ENCODE peak calls at places on chromosome 20, in ten cellular contexts. J, Q, D, Y, R, W, X, L, B and T are unnamed samples.

GRCh38 chr20:3857405-3857804 is 10.8 kb downstream of the MAVS start:
- DNase-seq in B (no peak), D (no peak), R (no peak), X (no peak), L (no peak), J (no peak), W (no peak), Q (no peak), Y (no peak), T (no peak)

GRCh38 chr20:32737371-32738223 is 5.7 kb downstream of the COMMD7 start:
- DNase-seq in D (no peak), X (peak; percentile 26), J (no peak), L (no peak), R (no peak), Q (no peak), Y (no peak), W (no peak), B (peak; percentile 91), T (no peak)

GRCh38 chr20:33677991-33678431 is 3.8 kb upstream of the NECAB3 start:
- DNase-seq in Q (no peak), B (no peak), L (peak; percentile 11), X (no peak), W (no peak), Y (no peak), J (no peak), R (peak; percentile 32), D (no peak), T (no peak)

GRCh38 chr20:34703573-34704176 is 469 bp upstream of the TP53INP2 start:
- DNase-seq in B (peak; percentile 27), Y (peak; percentile 52), J (no peak), Q (no peak), R (no peak), W (no peak), X (peak; percentile 48), D (no peak), L (peak; percentile 37), T (no peak)

GRCh38 chr20:50699688-50700087 is 8.3 kb upstream of the RIPOR3 start:
- DNase-seq in B (no peak), D (no peak), Q (no peak), J (no peak), L (no peak), X (no peak), W (no peak), Y (no peak), R (no peak), T (no peak)

GRCh38 chr20:22890605-22891300 is 144.4 kb upstream of the SSTR4 start:
- DNase-seq in Q (no peak), W (no peak), J (no peak), B (no peak), R (no peak), L (no peak), X (no peak), Y (no peak), D (no peak), T (no peak)

GRCh38 chr20:50146732-50147662 is 6.5 kb downstream of the PEDS1 start:
- DNase-seq in W (peak; percentile 93), J (peak; percentile 71), B (peak; percentile 28), Q (no peak), X (peak; percentile 89), R (peak; percentile 55), D (peak; percentile 56), L (peak; percentile 51), Y (peak; percentile 69), T (peak; percentile 75)

GRCh38 chr20:19205999-19206398 is 6.4 kb upstream of the SLC24A3 start:
- DNase-seq in D (peak; percentile 82), Q (peak; percentile 62), R (peak; percentile 23), B (peak; percentile 34), J (peak; percentile 78), W (peak; percentile 47), Y (peak; percentile 86), L (peak; percentile 51), X (peak; percentile 74), T (peak; percentile 69)

GRCh38 chr20:16293590-16293989 is 279.7 kb downstream of the KIF16B start:
- DNase-seq in D (no peak), L (no peak), Y (no peak), Q (peak; percentile 21), R (no peak), X (peak; percentile 89), W (peak; percentile 54), J (no peak), B (no peak), T (no peak)

GRCh38 chr20:37821691-37822655 is 81.0 kb upstream of the VSTM2L start:
- DNase-seq in D (no peak), W (no peak), J (no peak), B (peak; percentile 79), X (no peak), Y (no peak), L (no peak), R (no peak), Q (no peak), T (no peak)

GRCh38 chr20:16485406-16485805 is 87.8 kb downstream of the KIF16B start:
- DNase-seq in L (no peak), D (no peak), Y (no peak), B (no peak), Q (no peak), X (no peak), R (no peak), W (no peak), J (no peak), T (no peak)

GRCh38 chr20:36550797-36551299 is 9.5 kb downstream of the MYL9 start:
- DNase-seq in W (peak; percentile 57), R (no peak), X (no peak), Q (no peak), D (no peak), Y (no peak), B (no peak), L (no peak), J (no peak), T (no peak)

GRCh38 chr20:49853640-49854039 is 41.0 kb downstream of the SLC9A8 start:
- DNase-seq in R (no peak), Y (no peak), X (peak; percentile 61), L (no peak), B (peak; percentile 72), J (no peak), D (no peak), Q (peak; percentile 66), W (peak; percentile 98), T (no peak)

GRCh38 chr20:61746781-61747180 is 318.9 kb downstream of the TAF4 start:
- DNase-seq in B (no peak), Q (no peak), R (no peak), D (no peak), Y (peak; percentile 28), J (no peak), L (no peak), W (no peak), X (no peak), T (no peak)

GRCh38 chr20:52247548-52247947 is 56.0 kb upstream of the ZFP64 start:
- DNase-seq in J (no peak), B (no peak), L (no peak), R (no peak), X (no peak), Q (no peak), D (no peak), Y (no peak), W (no peak), T (no peak)

GRCh38 chr20:52246366-52246765 is 54.8 kb upstream of the ZFP64 start:
- DNase-seq in W (no peak), Q (no peak), Y (no peak), X (no peak), B (no peak), D (no peak), R (no peak), J (no peak), L (no peak), T (no peak)

GRCh38 chr20:52240802-52241201 is 49.2 kb upstream of the ZFP64 start:
- DNase-seq in Y (no peak), L (no peak), R (no peak), B (no peak), X (no peak), D (no peak), J (no peak), W (no peak), Q (no peak), T (no peak)

GRCh38 chr20:52244702-52245101 is 53.1 kb upstream of the ZFP64 start:
- DNase-seq in Y (no peak), X (no peak), Q (no peak), R (no peak), J (no peak), D (no peak), L (no peak), B (no peak), W (no peak), T (no peak)

GRCh38 chr20:52242237-52243230 is 51.0 kb upstream of the ZFP64 start:
- DNase-seq in Q (no peak), X (peak; percentile 85), R (no peak), W (peak; percentile 42), J (peak; percentile 18), Y (no peak), B (peak; percentile 32), L (no peak), D (no peak), T (peak; percentile 30)
- TF ChIP-seq CTCF in Q (peak; percentile 63), X (peak; percentile 90), R (peak; percentile 17), W (peak; percentile 79), J (no peak), Y (peak; percentile 57), B (peak; percentile 7), L (peak; percentile 61), D (peak; percentile 4), T (peak; percentile 35)

GRCh38 chr20:25179439-25180089 is 15.9 kb upstream of the ENTPD6 start:
- DNase-seq in R (no peak), B (no peak), X (no peak), J (no peak), Q (no peak), Y (no peak), D (no peak), L (no peak), W (no peak), T (no peak)
- TF ChIP-seq CTCF in R (no peak), B (no peak), X (peak; percentile 4), J (no peak), Q (peak; percentile 2), Y (no peak), D (no peak), L (no peak), W (peak; percentile 59), T (no peak)

GRCh38 chr20:63519765-63520593 is 586 bp upstream of the PPDPF start:
- DNase-seq in Y (peak; percentile 73), R (peak; percentile 50), W (peak; percentile 80), X (peak; percentile 51), Q (peak; percentile 57), D (peak; percentile 68), B (peak; percentile 23), J (peak; percentile 86), L (peak; percentile 73), T (peak; percentile 84)
- TF ChIP-seq CTCF in Y (peak; percentile 30), R (peak; percentile 56), W (peak; percentile 53), X (peak; percentile 35), Q (peak; percentile 18), D (no peak), B (peak; percentile 15), J (no peak), L (peak; percentile 23), T (peak; percentile 7)

DNA sequence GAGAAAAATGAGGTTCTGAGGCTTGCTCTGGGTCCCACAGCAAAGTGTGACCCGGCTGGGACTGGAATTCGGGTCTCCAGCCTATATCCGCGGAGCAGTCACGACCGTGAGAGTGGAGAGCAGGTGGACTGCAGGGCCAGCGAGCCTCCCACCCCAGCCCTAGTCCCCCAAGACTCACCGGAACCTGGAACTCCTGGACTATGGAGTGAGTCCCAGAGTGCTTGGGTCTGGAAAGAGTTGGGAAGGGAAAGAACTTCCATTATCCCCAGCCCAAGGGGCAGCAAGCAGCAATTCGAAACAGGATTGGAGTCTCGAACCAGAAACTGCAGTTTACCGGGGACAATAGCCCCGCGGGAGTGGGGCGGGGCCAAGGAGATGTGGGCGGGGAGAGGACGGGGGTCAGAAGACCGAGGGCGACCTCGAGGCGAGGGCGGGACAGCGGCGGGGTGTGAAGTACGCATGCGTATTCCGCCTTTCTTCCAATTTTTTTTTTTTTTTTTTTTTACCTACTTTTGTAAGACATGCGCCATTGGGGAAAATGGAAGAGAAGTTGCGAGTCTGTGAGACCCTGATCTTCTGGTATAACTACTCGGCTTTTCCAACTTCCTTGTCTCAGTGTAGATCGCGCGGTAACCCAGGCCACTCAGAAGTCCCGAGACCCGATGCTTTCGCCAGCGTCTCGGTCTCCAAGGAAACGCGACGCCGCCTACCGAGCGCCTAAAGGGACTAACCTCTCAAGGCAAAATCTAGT is at the start of gene C20orf96:
- DNase-seq in X (peak; percentile 97), J (peak; percentile 98), R (peak; percentile 86), W (peak; percentile 98), B (peak; percentile 96), Y (peak; percentile 96), L (peak; percentile 95), D (peak; percentile 92), Q (peak; percentile 97), T (peak; percentile 96)
- TF ChIP-seq CTCF in X (peak; percentile 41), J (no peak), R (peak; percentile 18), W (no peak), B (peak; percentile 58), Y (peak; percentile 46), L (peak; percentile 41), D (peak; percentile 2), Q (peak; percentile 15), T (peak; percentile 12)